ENCODE peak calls at places on chromosome 14, in eight cellular contexts. A is adrenal gland, C is endothelial cell of umbilical vein, V is brain microvascular endothelial cell, E is choroid plexus epithelial cell, Z is cardiac muscle cell, D is right lobe of liver, J is AG04450. R is an unnamed sample.

GRCh38 chr14:76752744-76753143 is 8.5 kb upstream of the VASH1 start:
- DNase-seq in A (no peak), C (no peak), V (no peak), E (no peak), Z (no peak), D (no peak), J (no peak), R (no peak)

GRCh38 chr14:54976316-54976715 is 50.6 kb downstream of the WDHD1 start:
- DNase-seq in A (no peak), C (peak), V (peak), E (peak), Z (no peak), D (no peak), J (peak), R (no peak)

GRCh38 chr14:62745496-62745895 is 299.8 kb downstream of the KCNH5 start:
- DNase-seq in A (no peak), C (no peak), V (no peak), E (no peak), Z (no peak), D (no peak), J (no peak), R (no peak)

GRCh38 chr14:97218713-97219355 is 421.7 kb downstream of the VRK1 start:
- DNase-seq in A (no peak), C (no peak), V (no peak), E (no peak), Z (peak), D (no peak), J (no peak), R (no peak)

GRCh38 chr14:54568821-54569591 is 2.1 kb downstream of the SAMD4A start:
- DNase-seq in A (no peak), C (no peak), V (peak), E (peak), Z (peak), D (no peak), J (no peak), R (no peak)

GRCh38 chr14:61430066-61430757 is 108.8 kb downstream of the PRKCH start:
- DNase-seq in A (no peak), C (no peak), V (no peak), E (no peak), Z (no peak), D (no peak), J (no peak), R (no peak)

GRCh38 chr14:81591266-81591665 is 57.6 kb upstream of the SEL1L start:
- DNase-seq in A (no peak), C (no peak), V (no peak), E (no peak), Z (no peak), D (no peak), J (no peak), R (no peak)

GRCh38 chr14:72049462-72049861 is 117.2 kb downstream of the RGS6 start:
- DNase-seq in A (no peak), C (no peak), V (no peak), E (no peak), Z (no peak), D (no peak), J (no peak), R (peak)

GRCh38 chr14:92589213-92589852 is 75.8 kb downstream of the RIN3 start:
- DNase-seq in A (no peak), C (no peak), V (no peak), E (peak), Z (peak), D (no peak), J (no peak), R (peak)

DNA sequence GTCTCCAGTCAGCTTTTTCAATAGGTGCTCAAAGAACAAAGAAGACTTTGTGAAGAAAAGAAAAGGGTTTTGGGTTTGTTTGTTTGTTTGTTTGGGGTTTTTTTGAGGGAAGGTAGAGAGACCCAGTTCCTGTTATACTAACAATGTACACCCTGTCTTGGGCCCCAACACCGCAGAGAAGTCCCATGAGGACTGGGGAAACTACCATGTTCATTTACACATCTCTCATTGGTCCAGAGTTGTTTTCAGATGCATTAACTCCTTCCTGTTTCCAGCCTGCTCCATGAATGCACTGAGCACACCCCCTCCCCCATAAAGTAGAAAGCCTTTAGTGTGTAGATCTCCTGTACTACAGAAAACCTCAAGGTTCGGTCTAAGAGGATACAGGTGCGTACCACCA is 51.1 kb upstream of the SLC8A3 start:
- DNase-seq in A (no peak), C (no peak), V (no peak), E (no peak), Z (no peak), D (no peak), J (no peak), R (peak)
- H3K4me3 ChIP-seq in A (no peak), C (no peak), V (no peak), E (no peak), Z (no peak), D (no peak), J (no peak), R (no peak)

GRCh38 chr14:75259946-75260545 is 18.6 kb upstream of the FOS start:
- DNase-seq in A (no peak), C (no peak), V (no peak), E (no peak), Z (no peak), D (no peak), J (no peak), R (no peak)

GRCh38 chr14:75258079-75258802 is 20.4 kb upstream of the FOS start:
- DNase-seq in A (peak), C (no peak), V (no peak), E (peak), Z (no peak), D (peak), J (no peak), R (no peak)

GRCh38 chr14:75257241-75257640 is 21.4 kb upstream of the FOS start:
- DNase-seq in A (no peak), C (peak), V (no peak), E (no peak), Z (no peak), D (no peak), J (no peak), R (no peak)

GRCh38 chr14:75258803-75259509 is 19.7 kb upstream of the FOS start:
- DNase-seq in A (peak), C (peak), V (peak), E (peak), Z (peak), D (peak), J (peak), R (peak)

DNA sequence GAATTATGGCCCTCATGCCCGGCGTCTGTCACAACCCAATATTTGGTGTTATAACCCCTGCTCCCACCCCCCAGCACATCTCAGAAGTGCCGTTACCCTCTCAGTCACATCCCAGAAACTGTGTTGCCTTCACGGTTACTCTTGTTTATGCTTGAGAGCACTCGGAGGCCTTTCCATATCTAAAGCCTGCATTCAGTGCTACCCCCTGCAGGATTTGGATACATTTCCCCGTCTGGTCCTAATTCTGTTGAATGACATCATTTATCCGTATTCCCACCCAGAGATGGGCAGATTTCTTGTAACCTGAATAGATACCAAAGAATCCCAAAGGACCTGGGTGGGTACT is 19.1 kb upstream of the FOS start:
- DNase-seq in A (no peak), C (no peak), V (peak), E (peak), Z (no peak), D (no peak), J (no peak), R (no peak)
- TF ChIP-seq CTCF in A (no peak), C (no peak), V (peak), E (peak), Z (peak), D (peak), J (peak), R (no peak)

GRCh38 chr14:59920378-59920683 is 387 bp downstream of the LRRC9 start:
- DNase-seq in A (no peak), C (no peak), V (no peak), E (no peak), Z (no peak), D (no peak), J (no peak), R (no peak)
- H3K4me3 ChIP-seq in A (no peak), C (no peak), V (no peak), E (no peak), Z (peak), D (no peak), J (no peak), R (no peak)

GRCh38 chr14:100056964-100057817 is 8.0 kb upstream of the EVL start:
- DNase-seq in A (no peak), C (peak), V (peak), E (peak), Z (peak), D (no peak), J (no peak), R (peak)
- TF ChIP-seq CTCF in A (peak), C (peak), V (peak), E (peak), Z (peak), D (peak), J (peak), R (peak)

GRCh38 chr14:95196268-95196667 is 38.9 kb upstream of the DICER1 start:
- DNase-seq in A (no peak), C (no peak), V (no peak), E (peak), Z (peak), D (no peak), J (no peak), R (peak)

GRCh38 chr14:95197498-95198010 is 40.2 kb upstream of the DICER1 start:
- DNase-seq in A (no peak), C (no peak), V (no peak), E (no peak), Z (no peak), D (no peak), J (no peak), R (no peak)

GRCh38 chr14:95195031-95195430 is 37.7 kb upstream of the DICER1 start:
- DNase-seq in A (no peak), C (no peak), V (no peak), E (no peak), Z (no peak), D (no peak), J (no peak), R (no peak)

GRCh38 chr14:95198320-95198719 is 41.0 kb upstream of the DICER1 start:
- DNase-seq in A (no peak), C (no peak), V (no peak), E (no peak), Z (no peak), D (no peak), J (no peak), R (no peak)

DNA sequence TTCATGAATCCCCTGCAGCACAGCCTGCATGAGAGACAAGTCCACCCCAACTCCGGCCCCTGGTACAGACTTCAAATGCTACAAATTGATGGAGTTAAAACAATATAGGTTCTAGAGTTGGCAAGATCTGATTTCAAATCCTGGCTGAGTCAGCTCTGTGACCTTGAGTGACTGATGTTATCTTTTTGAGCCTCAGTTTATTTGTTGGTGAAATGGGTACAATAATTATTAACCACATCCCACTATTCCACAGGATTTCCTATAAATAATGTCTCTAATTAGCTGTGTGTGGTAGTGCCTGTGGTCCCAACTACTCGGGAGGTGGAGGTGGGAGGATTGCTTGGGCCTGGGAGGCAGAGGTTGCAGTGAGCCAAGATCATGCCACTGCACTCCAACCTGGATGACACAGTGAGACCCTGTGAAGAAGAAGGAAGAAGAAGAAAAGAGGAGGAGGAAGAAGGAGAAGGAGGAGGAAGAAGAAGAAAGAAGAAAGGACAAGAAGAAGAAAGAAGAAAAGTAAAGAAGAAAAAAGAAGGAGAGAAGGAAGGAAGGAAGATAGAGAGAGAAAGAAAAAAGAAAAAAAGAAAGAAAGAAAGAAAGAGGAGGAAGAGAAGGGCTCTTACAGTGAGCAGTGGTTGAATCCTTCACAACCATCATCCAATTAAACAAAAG is 39.6 kb upstream of the DICER1 start:
- DNase-seq in A (no peak), C (no peak), V (no peak), E (no peak), Z (no peak), D (no peak), J (no peak), R (no peak)
- H3K4me3 ChIP-seq in A (no peak), C (no peak), V (no peak), E (no peak), Z (no peak), D (no peak), J (no peak), R (no peak)

DNA sequence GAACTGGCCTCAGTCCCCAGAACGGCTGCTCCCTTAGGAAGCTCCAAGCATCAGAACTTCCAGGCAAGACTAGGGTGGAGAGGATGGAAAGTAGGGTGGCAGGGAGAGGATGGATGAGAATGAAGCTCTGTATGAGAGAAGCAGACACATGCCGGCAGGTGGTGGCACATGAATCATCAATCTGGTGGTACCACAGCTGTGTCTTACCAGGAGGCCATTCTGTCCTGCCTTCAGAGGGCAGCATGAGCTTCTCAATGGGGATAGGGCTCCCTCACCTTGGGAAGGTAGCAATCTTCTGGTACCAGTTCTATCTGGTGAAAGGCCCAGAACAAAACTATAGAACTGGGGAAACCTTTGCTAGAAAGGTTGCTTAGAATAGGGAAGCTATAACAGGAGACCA is 55.4 kb upstream of the PYGL start:
- DNase-seq in A (no peak), C (no peak), V (no peak), E (no peak), Z (no peak), D (no peak), J (no peak), R (no peak)
- TF ChIP-seq CTCF in A (no peak), C (no peak), V (no peak), E (no peak), Z (no peak), D (no peak), J (no peak), R (no peak)

DNA sequence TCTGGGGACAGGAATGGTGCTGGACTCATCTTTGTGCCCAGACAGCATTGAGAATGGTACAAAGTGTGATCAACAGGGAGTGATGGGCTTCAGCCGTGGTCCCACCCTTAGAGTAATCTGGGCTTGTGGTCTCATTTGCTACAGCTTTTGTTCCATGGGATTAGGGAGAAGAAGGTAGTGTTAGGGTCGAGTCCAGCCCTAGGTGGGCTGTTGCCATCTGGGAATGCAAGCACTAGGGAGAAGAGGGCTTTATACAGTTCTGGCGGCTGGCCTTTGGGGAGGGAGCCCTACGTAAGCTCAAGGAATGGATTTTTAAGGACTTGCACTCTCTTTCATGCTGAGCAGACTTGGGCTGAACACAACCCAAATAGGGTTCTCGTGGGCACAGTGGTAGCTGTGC is 4.9 kb downstream of the PLEKHG3 start:
- DNase-seq in A (no peak), C (no peak), V (no peak), E (no peak), Z (no peak), D (no peak), J (no peak), R (no peak)
- H3K4me3 ChIP-seq in A (no peak), C (no peak), V (no peak), E (no peak), Z (no peak), D (no peak), J (no peak), R (no peak)

GRCh38 chr14:96011609-96012008 is 27.6 kb upstream of the C14orf132 start:
- DNase-seq in A (no peak), C (no peak), V (no peak), E (no peak), Z (no peak), D (no peak), J (no peak), R (no peak)

GRCh38 chr14:96016761-96017160 is 22.4 kb upstream of the C14orf132 start:
- DNase-seq in A (no peak), C (no peak), V (no peak), E (no peak), Z (peak), D (no peak), J (no peak), R (no peak)

GRCh38 chr14:96011131-96011530 is 28.0 kb upstream of the C14orf132 start:
- DNase-seq in A (no peak), C (no peak), V (no peak), E (no peak), Z (no peak), D (no peak), J (no peak), R (no peak)
- TF ChIP-seq CTCF in A (no peak), C (no peak), V (no peak), E (no peak), Z (no peak), D (no peak), J (no peak), R (no peak)

DNA sequence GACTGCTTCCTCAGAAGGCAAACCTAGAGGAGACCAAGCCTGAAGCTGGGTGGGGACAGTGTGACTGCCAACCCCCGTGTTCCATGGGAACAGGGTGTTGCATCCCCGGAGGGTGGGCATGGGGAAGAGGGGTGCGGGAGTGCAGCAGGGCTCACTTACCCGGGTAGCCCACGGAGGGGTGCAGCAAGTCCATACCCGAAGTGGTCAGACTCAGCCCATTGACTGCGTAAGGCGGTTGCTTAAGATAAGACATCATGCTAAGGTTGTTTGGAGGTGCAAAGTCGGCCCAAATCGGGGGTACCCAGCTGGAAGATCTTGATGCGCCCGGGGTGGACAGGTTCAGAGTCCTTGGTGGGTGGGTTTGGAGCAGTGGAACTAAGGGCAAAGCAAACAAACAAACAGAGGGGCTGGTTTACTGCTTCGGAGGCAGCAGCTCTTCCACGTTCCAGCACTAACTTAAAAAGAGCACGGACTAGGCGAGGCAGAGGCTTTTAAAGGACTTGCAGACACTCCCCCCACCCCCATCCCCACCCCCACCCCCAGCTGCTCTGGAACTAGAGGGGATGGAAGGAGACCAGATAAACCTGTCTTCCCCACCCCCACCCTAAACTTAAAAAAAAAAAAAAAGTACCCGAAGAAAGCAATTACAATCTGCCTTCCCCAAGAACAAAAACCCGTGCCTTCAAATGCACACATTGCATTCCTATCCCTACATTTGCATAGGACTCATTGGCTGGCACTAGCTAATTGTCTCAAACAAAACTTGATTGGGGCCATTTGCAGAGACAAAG is 4.9 kb downstream of the OTX2 start:
- DNase-seq in A (no peak), C (no peak), V (no peak), E (no peak), Z (no peak), D (no peak), J (no peak), R (no peak)
- H3K4me3 ChIP-seq in A (no peak), C (no peak), V (no peak), E (no peak), Z (no peak), D (no peak), J (no peak), R (no peak)

R was measured in GM12865.